ENCODE peak calls at places on chromosomes 16 and 17, in four cellular contexts. F, J, Z and U are unnamed samples.

GRCh38 chr17:82493517-82493840 is 26.1 kb upstream of the FOXK2 start:
- DNase-seq in Z (no peak), J (no peak), F (no peak), U (no peak)

GRCh38 chr17:72183194-72183685 is 62.4 kb downstream of the SOX9 start:
- DNase-seq in J (no peak), F (no peak), Z (no peak), U (no peak)

GRCh38 chr16:2209258-2210008 is 1.2 kb downstream of the BRICD5 start:
- DNase-seq in J (no peak), F (no peak), Z (no peak), U (no peak)

GRCh38 chr17:40122466-40122943 is 734 bp downstream of the MSL1 start:
- DNase-seq in J (peak; percentile 68), F (no peak), Z (no peak), U (no peak)

GRCh38 chr17:56297142-56297541 is 143.9 kb downstream of the ANKFN1 start:
- DNase-seq in J (no peak), F (no peak), Z (no peak), U (no peak)

GRCh38 chr16:19829844-19830703 is 54.6 kb downstream of the GPRC5B start:
- DNase-seq in J (no peak), F (no peak), Z (no peak), U (no peak)

GRCh38 chr17:73591278-73592078 is 52.8 kb downstream of the SDK2 start:
- DNase-seq in J (no peak), F (no peak), Z (no peak), U (no peak)

GRCh38 chr16:75947626-75948239 is 221.4 kb upstream of the CPHXL start:
- DNase-seq in F (no peak), J (no peak), Z (no peak), U (no peak)

GRCh38 chr16:27315333-27316037 is 1.7 kb downstream of the IL4R start:
- DNase-seq in F (no peak), J (peak; percentile 38), Z (peak; percentile 85), U (no peak)

GRCh38 chr16:87416826-87417471 is 24.8 kb downstream of the MAP1LC3B start:
- DNase-seq in J (no peak), Z (no peak), F (no peak), U (no peak)

GRCh38 chr16:38941-39892 is 14.2 kb downstream of the POLR3K start:
- DNase-seq in Z (no peak), J (no peak), F (no peak), U (no peak)

GRCh38 chr16:6068063-6068462 is 970.5 kb upstream of the EEF2KMT start:
- DNase-seq in Z (no peak), J (peak; percentile 21), F (no peak), U (no peak)

GRCh38 chr16:50979806-50980620 is 171.1 kb downstream of the SALL1 start:
- DNase-seq in F (no peak), J (no peak), Z (no peak), U (no peak)

GRCh38 chr17:59859444-59860025 is 33.2 kb downstream of the TUBD1 start:
- DNase-seq in F (no peak), Z (no peak), J (no peak), U (no peak)

GRCh38 chr17:63854709-63855108 is 12.2 kb upstream of the SMARCD2 start:
- DNase-seq in F (no peak), J (no peak), Z (no peak), U (no peak)

GRCh38 chr17:65163990-65164495 is 26.9 kb downstream of the RGS9 start:
- DNase-seq in Z (no peak), F (no peak), J (no peak), U (no peak)

GRCh38 chr16:11435576-11435975 is 90.3 kb downstream of the RMI2 start:
- DNase-seq in F (no peak), J (no peak), Z (no peak), U (no peak)

GRCh38 chr17:21495281-21495680 is 119.1 kb downstream of the KCNJ12 start:
- DNase-seq in J (no peak), Z (no peak), F (no peak), U (no peak)

GRCh38 chr17:72422505-72423285 is 301.9 kb downstream of the SOX9 start:
- DNase-seq in Z (no peak), J (no peak), F (no peak), U (no peak)

GRCh38 chr17:72870437-72870985 is 222.0 kb downstream of the SLC39A11 start:
- DNase-seq in Z (no peak), J (no peak), F (no peak), U (no peak)

GRCh38 chr17:63999680-64000531 is 1.8 kb downstream of the PRR29 start:
- DNase-seq in J (no peak), F (no peak), Z (no peak), U (no peak)

GRCh38 chr16:87541882-87542234 is 49.0 kb upstream of the ZCCHC14 start:
- DNase-seq in J (no peak), Z (no peak), F (no peak), U (no peak)

GRCh38 chr17:4998027-4998665 is 396 bp downstream of the KIF1C start:
- DNase-seq in J (peak; percentile 85), F (no peak), Z (peak; percentile 79), U (no peak)

GRCh38 chr17:7466644-7467341 is 12.6 kb downstream of the ZBTB4 start:
- DNase-seq in J (no peak), Z (peak; percentile 84), F (no peak), U (no peak)

GRCh38 chr17:58325976-58326468 is 2.6 kb downstream of the TSPOAP1 start:
- DNase-seq in Z (no peak), F (no peak), J (no peak), U (no peak)

GRCh38 chr16:85248269-85248668 is 136.0 kb upstream of the CIBAR2 start:
- DNase-seq in J (no peak), Z (no peak), F (no peak), U (no peak)

GRCh38 chr17:65278050-65278819 is 141.1 kb downstream of the RGS9 start:
- DNase-seq in F (no peak), Z (no peak), J (peak; percentile 93), U (no peak)

GRCh38 chr16:69741951-69742904 is 12.5 kb downstream of the NOB1 start:
- DNase-seq in Z (peak; percentile 87), F (no peak), J (no peak), U (no peak)

GRCh38 chr16:24971718-24972117 is 43.5 kb downstream of the ARHGAP17 start:
- DNase-seq in Z (peak; percentile 57), F (no peak), J (no peak), U (no peak)

GRCh38 chr16:57977418-57978069 is 6.6 kb upstream of the CNGB1 start:
- DNase-seq in Z (no peak), J (peak; percentile 54), F (no peak), U (no peak)

GRCh38 chr17:69300222-69300621 is 26.7 kb downstream of the ABCA5 start:
- DNase-seq in Z (no peak), J (no peak), F (no peak), U (no peak)

GRCh38 chr16:48637039-48637438 is 27.1 kb upstream of the N4BP1 start:
- DNase-seq in J (no peak), F (no peak), Z (no peak), U (no peak)

GRCh38 chr16:10981697-10982216 is 37.4 kb downstream of the CLEC16A start:
- DNase-seq in Z (no peak), F (no peak), J (peak; percentile 73), U (no peak)